ENCODE peak calls at places on chromosomes 1 and 21, in ten cellular contexts. One of them, this sample, is unnamed.

GRCh38 chr1:186838380-186839076 is 9.8 kb downstream of the PLA2G4A start:
- ATAC-seq in Right ventricle myocardium superior: no peak
- ATAC-seq in Panc1: no peak
- ATAC-seq in activated T-cell treated with anti-CD3 and anti-CD28 coated beads, Interleukin-2, amount 50 U/mL, for 72 hours: no peak
- ATAC-seq in omental fat pad: no peak
- ATAC-seq in right lobe of liver: no peak
- ATAC-seq in stimulated activated naive CD8-positive, alpha-beta T cell treated with anti-CD3 and anti-CD28 coated beads, Interleukin-15, amount 100 ng/mL, for 72 hours: no peak
- ATAC-seq in heart left ventricle: no peak
- ATAC-seq in naive thymus-derived CD4-positive, alpha-beta T cell: no peak
- ATAC-seq in T-cell: no peak
- ATAC-seq in this sample: no peak

GRCh38 chr21:41337515-41337914 is 20.9 kb downstream of the FAM3B start:
- ATAC-seq in activated T-cell treated with anti-CD3 and anti-CD28 coated beads, Interleukin-2, amount 50 U/mL, for 72 hours: no peak
- ATAC-seq in stimulated activated naive CD8-positive, alpha-beta T cell treated with anti-CD3 and anti-CD28 coated beads, Interleukin-15, amount 100 ng/mL, for 72 hours: no peak
- ATAC-seq in naive thymus-derived CD4-positive, alpha-beta T cell: no peak
- ATAC-seq in right lobe of liver: no peak
- ATAC-seq in T-cell: no peak
- ATAC-seq in omental fat pad: no peak
- ATAC-seq in Panc1: no peak
- ATAC-seq in heart left ventricle: no peak
- ATAC-seq in Right ventricle myocardium superior: no peak
- ATAC-seq in this sample: no peak

GRCh38 chr1:193562121-193562520 is 375.7 kb upstream of the B3GALT2 start:
- ATAC-seq in stimulated activated naive CD8-positive, alpha-beta T cell treated with anti-CD3 and anti-CD28 coated beads, Interleukin-15, amount 100 ng/mL, for 72 hours: no peak
- ATAC-seq in right lobe of liver: no peak
- ATAC-seq in omental fat pad: no peak
- ATAC-seq in activated T-cell treated with anti-CD3 and anti-CD28 coated beads, Interleukin-2, amount 50 U/mL, for 72 hours: no peak
- ATAC-seq in Right ventricle myocardium superior: no peak
- ATAC-seq in heart left ventricle: no peak
- ATAC-seq in Panc1: no peak
- ATAC-seq in T-cell: no peak
- ATAC-seq in naive thymus-derived CD4-positive, alpha-beta T cell: no peak
- ATAC-seq in this sample: no peak

GRCh38 chr1:113095790-113096455 is 22.9 kb downstream of the LRIG2 start:
- ATAC-seq in stimulated activated naive CD8-positive, alpha-beta T cell treated with anti-CD3 and anti-CD28 coated beads, Interleukin-15, amount 100 ng/mL, for 72 hours: no peak
- ATAC-seq in T-cell: no peak
- ATAC-seq in Panc1: no peak
- ATAC-seq in right lobe of liver: no peak
- ATAC-seq in omental fat pad: no peak
- ATAC-seq in activated T-cell treated with anti-CD3 and anti-CD28 coated beads, Interleukin-2, amount 50 U/mL, for 72 hours: no peak
- ATAC-seq in heart left ventricle: peak
- ATAC-seq in naive thymus-derived CD4-positive, alpha-beta T cell: no peak
- ATAC-seq in Right ventricle myocardium superior: peak
- ATAC-seq in this sample: no peak

GRCh38 chr1:60573121-60573520 is 499.6 kb upstream of the C1orf87 start:
- ATAC-seq in T-cell: no peak
- ATAC-seq in right lobe of liver: no peak
- ATAC-seq in activated T-cell treated with anti-CD3 and anti-CD28 coated beads, Interleukin-2, amount 50 U/mL, for 72 hours: no peak
- ATAC-seq in omental fat pad: no peak
- ATAC-seq in heart left ventricle: peak
- ATAC-seq in Panc1: no peak
- ATAC-seq in naive thymus-derived CD4-positive, alpha-beta T cell: no peak
- ATAC-seq in Right ventricle myocardium superior: peak
- ATAC-seq in stimulated activated naive CD8-positive, alpha-beta T cell treated with anti-CD3 and anti-CD28 coated beads, Interleukin-15, amount 100 ng/mL, for 72 hours: no peak
- ATAC-seq in this sample: no peak

GRCh38 chr1:209667103-209667502 is 8.1 kb upstream of the G0S2 start:
- ATAC-seq in stimulated activated naive CD8-positive, alpha-beta T cell treated with anti-CD3 and anti-CD28 coated beads, Interleukin-15, amount 100 ng/mL, for 72 hours: no peak
- ATAC-seq in activated T-cell treated with anti-CD3 and anti-CD28 coated beads, Interleukin-2, amount 50 U/mL, for 72 hours: no peak
- ATAC-seq in heart left ventricle: no peak
- ATAC-seq in Right ventricle myocardium superior: no peak
- ATAC-seq in T-cell: no peak
- ATAC-seq in naive thymus-derived CD4-positive, alpha-beta T cell: no peak
- ATAC-seq in omental fat pad: no peak
- ATAC-seq in Panc1: no peak
- ATAC-seq in right lobe of liver: peak
- ATAC-seq in this sample: no peak

GRCh38 chr21:43626390-43626789 is 32.9 kb downstream of the HSF2BP start:
- ATAC-seq in omental fat pad: no peak
- ATAC-seq in T-cell: no peak
- ATAC-seq in naive thymus-derived CD4-positive, alpha-beta T cell: no peak
- ATAC-seq in right lobe of liver: peak
- ATAC-seq in activated T-cell treated with anti-CD3 and anti-CD28 coated beads, Interleukin-2, amount 50 U/mL, for 72 hours: no peak
- ATAC-seq in heart left ventricle: no peak
- ATAC-seq in stimulated activated naive CD8-positive, alpha-beta T cell treated with anti-CD3 and anti-CD28 coated beads, Interleukin-15, amount 100 ng/mL, for 72 hours: no peak
- ATAC-seq in Right ventricle myocardium superior: no peak
- ATAC-seq in Panc1: no peak
- ATAC-seq in this sample: no peak

GRCh38 chr21:37208056-37208705 is 59.0 kb downstream of the VPS26C start:
- ATAC-seq in naive thymus-derived CD4-positive, alpha-beta T cell: peak
- ATAC-seq in heart left ventricle: peak
- ATAC-seq in omental fat pad: peak
- ATAC-seq in right lobe of liver: peak
- ATAC-seq in stimulated activated naive CD8-positive, alpha-beta T cell treated with anti-CD3 and anti-CD28 coated beads, Interleukin-15, amount 100 ng/mL, for 72 hours: peak
- ATAC-seq in Right ventricle myocardium superior: peak
- ATAC-seq in activated T-cell treated with anti-CD3 and anti-CD28 coated beads, Interleukin-2, amount 50 U/mL, for 72 hours: peak
- ATAC-seq in T-cell: no peak
- ATAC-seq in Panc1: peak
- ATAC-seq in this sample: peak

GRCh38 chr1:78145105-78145580 is 99.4 kb downstream of the GIPC2 start:
- ATAC-seq in heart left ventricle: no peak
- ATAC-seq in stimulated activated naive CD8-positive, alpha-beta T cell treated with anti-CD3 and anti-CD28 coated beads, Interleukin-15, amount 100 ng/mL, for 72 hours: peak
- ATAC-seq in naive thymus-derived CD4-positive, alpha-beta T cell: peak
- ATAC-seq in right lobe of liver: peak
- ATAC-seq in Right ventricle myocardium superior: peak
- ATAC-seq in Panc1: peak
- ATAC-seq in activated T-cell treated with anti-CD3 and anti-CD28 coated beads, Interleukin-2, amount 50 U/mL, for 72 hours: peak
- ATAC-seq in T-cell: peak
- ATAC-seq in omental fat pad: peak
- ATAC-seq in this sample: peak

GRCh38 chr1:245860681-245861552 is 646.2 kb downstream of the SMYD3 start:
- ATAC-seq in T-cell: no peak
- ATAC-seq in heart left ventricle: no peak
- ATAC-seq in stimulated activated naive CD8-positive, alpha-beta T cell treated with anti-CD3 and anti-CD28 coated beads, Interleukin-15, amount 100 ng/mL, for 72 hours: no peak
- ATAC-seq in Panc1: no peak
- ATAC-seq in Right ventricle myocardium superior: peak
- ATAC-seq in naive thymus-derived CD4-positive, alpha-beta T cell: no peak
- ATAC-seq in right lobe of liver: no peak
- ATAC-seq in omental fat pad: peak
- ATAC-seq in activated T-cell treated with anti-CD3 and anti-CD28 coated beads, Interleukin-2, amount 50 U/mL, for 72 hours: no peak
- ATAC-seq in this sample: no peak

GRCh38 chr1:212542761-212543187 is 65.8 kb upstream of the ATF3 start:
- ATAC-seq in naive thymus-derived CD4-positive, alpha-beta T cell: peak
- ATAC-seq in heart left ventricle: peak
- ATAC-seq in Panc1: no peak
- ATAC-seq in right lobe of liver: peak
- ATAC-seq in Right ventricle myocardium superior: peak
- ATAC-seq in activated T-cell treated with anti-CD3 and anti-CD28 coated beads, Interleukin-2, amount 50 U/mL, for 72 hours: no peak
- ATAC-seq in T-cell: no peak
- ATAC-seq in omental fat pad: no peak
- ATAC-seq in stimulated activated naive CD8-positive, alpha-beta T cell treated with anti-CD3 and anti-CD28 coated beads, Interleukin-15, amount 100 ng/mL, for 72 hours: no peak
- ATAC-seq in this sample: no peak

GRCh38 chr21:28099296-28099695 is 893.4 kb downstream of the LTN1 start:
- ATAC-seq in Panc1: no peak
- ATAC-seq in activated T-cell treated with anti-CD3 and anti-CD28 coated beads, Interleukin-2, amount 50 U/mL, for 72 hours: no peak
- ATAC-seq in omental fat pad: no peak
- ATAC-seq in Right ventricle myocardium superior: peak
- ATAC-seq in T-cell: no peak
- ATAC-seq in naive thymus-derived CD4-positive, alpha-beta T cell: no peak
- ATAC-seq in heart left ventricle: peak
- ATAC-seq in stimulated activated naive CD8-positive, alpha-beta T cell treated with anti-CD3 and anti-CD28 coated beads, Interleukin-15, amount 100 ng/mL, for 72 hours: no peak
- ATAC-seq in right lobe of liver: peak
- ATAC-seq in this sample: no peak

GRCh38 chr1:24475700-24476099 is 26.9 kb upstream of the RCAN3 start:
- ATAC-seq in heart left ventricle: no peak
- ATAC-seq in naive thymus-derived CD4-positive, alpha-beta T cell: peak
- ATAC-seq in activated T-cell treated with anti-CD3 and anti-CD28 coated beads, Interleukin-2, amount 50 U/mL, for 72 hours: peak
- ATAC-seq in T-cell: no peak
- ATAC-seq in omental fat pad: no peak
- ATAC-seq in Panc1: no peak
- ATAC-seq in stimulated activated naive CD8-positive, alpha-beta T cell treated with anti-CD3 and anti-CD28 coated beads, Interleukin-15, amount 100 ng/mL, for 72 hours: no peak
- ATAC-seq in Right ventricle myocardium superior: no peak
- ATAC-seq in right lobe of liver: no peak
- ATAC-seq in this sample: no peak

GRCh38 chr1:65041014-65041413 is 74.7 kb upstream of the JAK1 start:
- ATAC-seq in activated T-cell treated with anti-CD3 and anti-CD28 coated beads, Interleukin-2, amount 50 U/mL, for 72 hours: no peak
- ATAC-seq in heart left ventricle: peak
- ATAC-seq in stimulated activated naive CD8-positive, alpha-beta T cell treated with anti-CD3 and anti-CD28 coated beads, Interleukin-15, amount 100 ng/mL, for 72 hours: no peak
- ATAC-seq in T-cell: no peak
- ATAC-seq in naive thymus-derived CD4-positive, alpha-beta T cell: peak
- ATAC-seq in Right ventricle myocardium superior: peak
- ATAC-seq in omental fat pad: no peak
- ATAC-seq in right lobe of liver: no peak
- ATAC-seq in Panc1: no peak
- ATAC-seq in this sample: no peak

GRCh38 chr1:170619167-170620030 is 44.5 kb upstream of the PRRX1 start:
- ATAC-seq in activated T-cell treated with anti-CD3 and anti-CD28 coated beads, Interleukin-2, amount 50 U/mL, for 72 hours: no peak
- ATAC-seq in Panc1: no peak
- ATAC-seq in omental fat pad: no peak
- ATAC-seq in heart left ventricle: no peak
- ATAC-seq in Right ventricle myocardium superior: peak
- ATAC-seq in stimulated activated naive CD8-positive, alpha-beta T cell treated with anti-CD3 and anti-CD28 coated beads, Interleukin-15, amount 100 ng/mL, for 72 hours: no peak
- ATAC-seq in right lobe of liver: no peak
- ATAC-seq in T-cell: no peak
- ATAC-seq in naive thymus-derived CD4-positive, alpha-beta T cell: no peak
- ATAC-seq in this sample: no peak

GRCh38 chr21:34817821-34818662 is 149.2 kb downstream of the CLIC6 start:
- ATAC-seq in activated T-cell treated with anti-CD3 and anti-CD28 coated beads, Interleukin-2, amount 50 U/mL, for 72 hours: no peak
- ATAC-seq in omental fat pad: no peak
- ATAC-seq in stimulated activated naive CD8-positive, alpha-beta T cell treated with anti-CD3 and anti-CD28 coated beads, Interleukin-15, amount 100 ng/mL, for 72 hours: no peak
- ATAC-seq in Panc1: no peak
- ATAC-seq in Right ventricle myocardium superior: no peak
- ATAC-seq in T-cell: no peak
- ATAC-seq in heart left ventricle: no peak
- ATAC-seq in naive thymus-derived CD4-positive, alpha-beta T cell: no peak
- ATAC-seq in right lobe of liver: peak
- ATAC-seq in this sample: no peak

GRCh38 chr1:13828454-13829151 is 128.6 kb downstream of the PRDM2 start:
- ATAC-seq in right lobe of liver: peak
- ATAC-seq in Panc1: peak
- ATAC-seq in T-cell: peak
- ATAC-seq in activated T-cell treated with anti-CD3 and anti-CD28 coated beads, Interleukin-2, amount 50 U/mL, for 72 hours: peak
- ATAC-seq in omental fat pad: peak
- ATAC-seq in heart left ventricle: no peak
- ATAC-seq in naive thymus-derived CD4-positive, alpha-beta T cell: peak
- ATAC-seq in stimulated activated naive CD8-positive, alpha-beta T cell treated with anti-CD3 and anti-CD28 coated beads, Interleukin-15, amount 100 ng/mL, for 72 hours: peak
- ATAC-seq in Right ventricle myocardium superior: peak
- ATAC-seq in this sample: peak

GRCh38 chr1:53084589-53084971 is 22.6 kb downstream of the PODN start:
- ATAC-seq in T-cell: no peak
- ATAC-seq in Panc1: no peak
- ATAC-seq in naive thymus-derived CD4-positive, alpha-beta T cell: peak
- ATAC-seq in stimulated activated naive CD8-positive, alpha-beta T cell treated with anti-CD3 and anti-CD28 coated beads, Interleukin-15, amount 100 ng/mL, for 72 hours: no peak
- ATAC-seq in heart left ventricle: no peak
- ATAC-seq in activated T-cell treated with anti-CD3 and anti-CD28 coated beads, Interleukin-2, amount 50 U/mL, for 72 hours: peak
- ATAC-seq in right lobe of liver: no peak
- ATAC-seq in Right ventricle myocardium superior: no peak
- ATAC-seq in omental fat pad: peak
- ATAC-seq in this sample: no peak

GRCh38 chr1:77511440-77511840 is 171.0 kb downstream of the ZZZ3 start:
- ATAC-seq in Right ventricle myocardium superior: no peak
- ATAC-seq in stimulated activated naive CD8-positive, alpha-beta T cell treated with anti-CD3 and anti-CD28 coated beads, Interleukin-15, amount 100 ng/mL, for 72 hours: no peak
- ATAC-seq in right lobe of liver: no peak
- ATAC-seq in T-cell: no peak
- ATAC-seq in heart left ventricle: no peak
- ATAC-seq in naive thymus-derived CD4-positive, alpha-beta T cell: no peak
- ATAC-seq in activated T-cell treated with anti-CD3 and anti-CD28 coated beads, Interleukin-2, amount 50 U/mL, for 72 hours: no peak
- ATAC-seq in omental fat pad: no peak
- ATAC-seq in Panc1: no peak
- ATAC-seq in this sample: no peak

GRCh38 chr21:31266241-31266640 is 77.8 kb downstream of the TIAM1 start:
- ATAC-seq in Right ventricle myocardium superior: peak
- ATAC-seq in naive thymus-derived CD4-positive, alpha-beta T cell: no peak
- ATAC-seq in activated T-cell treated with anti-CD3 and anti-CD28 coated beads, Interleukin-2, amount 50 U/mL, for 72 hours: no peak
- ATAC-seq in T-cell: no peak
- ATAC-seq in heart left ventricle: no peak
- ATAC-seq in right lobe of liver: no peak
- ATAC-seq in Panc1: no peak
- ATAC-seq in omental fat pad: no peak
- ATAC-seq in stimulated activated naive CD8-positive, alpha-beta T cell treated with anti-CD3 and anti-CD28 coated beads, Interleukin-15, amount 100 ng/mL, for 72 hours: no peak
- ATAC-seq in this sample: no peak

GRCh38 chr21:44952116-44952928 is 12.5 kb downstream of the SLX9 start:
- ATAC-seq in Panc1: no peak
- ATAC-seq in T-cell: no peak
- ATAC-seq in naive thymus-derived CD4-positive, alpha-beta T cell: no peak
- ATAC-seq in right lobe of liver: no peak
- ATAC-seq in omental fat pad: no peak
- ATAC-seq in stimulated activated naive CD8-positive, alpha-beta T cell treated with anti-CD3 and anti-CD28 coated beads, Interleukin-15, amount 100 ng/mL, for 72 hours: no peak
- ATAC-seq in activated T-cell treated with anti-CD3 and anti-CD28 coated beads, Interleukin-2, amount 50 U/mL, for 72 hours: no peak
- ATAC-seq in Right ventricle myocardium superior: peak
- ATAC-seq in heart left ventricle: peak
- ATAC-seq in this sample: no peak

GRCh38 chr1:209205039-209205438 is 378.5 kb upstream of the CAMK1G start:
- ATAC-seq in right lobe of liver: no peak
- ATAC-seq in stimulated activated naive CD8-positive, alpha-beta T cell treated with anti-CD3 and anti-CD28 coated beads, Interleukin-15, amount 100 ng/mL, for 72 hours: no peak
- ATAC-seq in Panc1: no peak
- ATAC-seq in T-cell: no peak
- ATAC-seq in omental fat pad: no peak
- ATAC-seq in heart left ventricle: no peak
- ATAC-seq in activated T-cell treated with anti-CD3 and anti-CD28 coated beads, Interleukin-2, amount 50 U/mL, for 72 hours: no peak
- ATAC-seq in naive thymus-derived CD4-positive, alpha-beta T cell: no peak
- ATAC-seq in Right ventricle myocardium superior: no peak
- ATAC-seq in this sample: no peak

GRCh38 chr21:29436143-29436542 is 137.4 kb downstream of the BACH1 start:
- ATAC-seq in activated T-cell treated with anti-CD3 and anti-CD28 coated beads, Interleukin-2, amount 50 U/mL, for 72 hours: peak
- ATAC-seq in naive thymus-derived CD4-positive, alpha-beta T cell: peak
- ATAC-seq in heart left ventricle: peak
- ATAC-seq in right lobe of liver: peak
- ATAC-seq in stimulated activated naive CD8-positive, alpha-beta T cell treated with anti-CD3 and anti-CD28 coated beads, Interleukin-15, amount 100 ng/mL, for 72 hours: peak
- ATAC-seq in T-cell: peak
- ATAC-seq in Panc1: no peak
- ATAC-seq in omental fat pad: no peak
- ATAC-seq in Right ventricle myocardium superior: peak
- ATAC-seq in this sample: peak

GRCh38 chr1:246659594-246660140 is 64.5 kb upstream of the SCCPDH start:
- ATAC-seq in activated T-cell treated with anti-CD3 and anti-CD28 coated beads, Interleukin-2, amount 50 U/mL, for 72 hours: no peak
- ATAC-seq in heart left ventricle: no peak
- ATAC-seq in T-cell: no peak
- ATAC-seq in Right ventricle myocardium superior: no peak
- ATAC-seq in Panc1: no peak
- ATAC-seq in omental fat pad: no peak
- ATAC-seq in stimulated activated naive CD8-positive, alpha-beta T cell treated with anti-CD3 and anti-CD28 coated beads, Interleukin-15, amount 100 ng/mL, for 72 hours: no peak
- ATAC-seq in right lobe of liver: no peak
- ATAC-seq in naive thymus-derived CD4-positive, alpha-beta T cell: no peak
- ATAC-seq in this sample: no peak

GRCh38 chr21:37593740-37594471 is 227.3 kb downstream of the DYRK1A start:
- ATAC-seq in stimulated activated naive CD8-positive, alpha-beta T cell treated with anti-CD3 and anti-CD28 coated beads, Interleukin-15, amount 100 ng/mL, for 72 hours: no peak
- ATAC-seq in activated T-cell treated with anti-CD3 and anti-CD28 coated beads, Interleukin-2, amount 50 U/mL, for 72 hours: no peak
- ATAC-seq in Right ventricle myocardium superior: peak
- ATAC-seq in T-cell: no peak
- ATAC-seq in naive thymus-derived CD4-positive, alpha-beta T cell: no peak
- ATAC-seq in right lobe of liver: no peak
- ATAC-seq in Panc1: no peak
- ATAC-seq in heart left ventricle: peak
- ATAC-seq in omental fat pad: no peak
- ATAC-seq in this sample: no peak

GRCh38 chr1:112169517-112169916 is 180.0 kb upstream of the KCND3 start:
- ATAC-seq in right lobe of liver: no peak
- ATAC-seq in stimulated activated naive CD8-positive, alpha-beta T cell treated with anti-CD3 and anti-CD28 coated beads, Interleukin-15, amount 100 ng/mL, for 72 hours: no peak
- ATAC-seq in heart left ventricle: no peak
- ATAC-seq in naive thymus-derived CD4-positive, alpha-beta T cell: no peak
- ATAC-seq in activated T-cell treated with anti-CD3 and anti-CD28 coated beads, Interleukin-2, amount 50 U/mL, for 72 hours: no peak
- ATAC-seq in T-cell: no peak
- ATAC-seq in Panc1: no peak
- ATAC-seq in omental fat pad: no peak
- ATAC-seq in Right ventricle myocardium superior: no peak
- ATAC-seq in this sample: no peak

GRCh38 chr1:21233480-21233879 is 56.8 kb downstream of the ECE1 start:
- ATAC-seq in naive thymus-derived CD4-positive, alpha-beta T cell: no peak
- ATAC-seq in stimulated activated naive CD8-positive, alpha-beta T cell treated with anti-CD3 and anti-CD28 coated beads, Interleukin-15, amount 100 ng/mL, for 72 hours: no peak
- ATAC-seq in activated T-cell treated with anti-CD3 and anti-CD28 coated beads, Interleukin-2, amount 50 U/mL, for 72 hours: no peak
- ATAC-seq in Right ventricle myocardium superior: no peak
- ATAC-seq in right lobe of liver: no peak
- ATAC-seq in T-cell: no peak
- ATAC-seq in Panc1: no peak
- ATAC-seq in heart left ventricle: no peak
- ATAC-seq in omental fat pad: no peak
- ATAC-seq in this sample: no peak

GRCh38 chr1:176897350-176898236 is 266.9 kb downstream of the ASTN1 start:
- ATAC-seq in omental fat pad: peak
- ATAC-seq in naive thymus-derived CD4-positive, alpha-beta T cell: no peak
- ATAC-seq in Panc1: peak
- ATAC-seq in Right ventricle myocardium superior: peak
- ATAC-seq in activated T-cell treated with anti-CD3 and anti-CD28 coated beads, Interleukin-2, amount 50 U/mL, for 72 hours: peak
- ATAC-seq in T-cell: no peak
- ATAC-seq in right lobe of liver: peak
- ATAC-seq in heart left ventricle: no peak
- ATAC-seq in stimulated activated naive CD8-positive, alpha-beta T cell treated with anti-CD3 and anti-CD28 coated beads, Interleukin-15, amount 100 ng/mL, for 72 hours: peak
- ATAC-seq in this sample: no peak